ENCODE peak calls at places on chromosomes 3 and 15, in seven cellular contexts. R is heart left ventricle, V is cardiac muscle cell, S is HL-60, I is IMR-90, D is uterus, K is A549. G is an unnamed sample.

GRCh38 chr15:66066439-66066838 is 187.1 kb downstream of the MEGF11 start:
- DNase-seq in S (no peak), I (no peak), V (no peak), K (no peak), D (no peak), R (no peak), G (no peak)

GRCh38 chr3:124221286-124221821 is 229.4 kb upstream of the ROPN1 start:
- DNase-seq in S (no peak), D (no peak), K (no peak), I (peak; percentile 8), R (no peak), V (no peak), G (no peak)

GRCh38 chr3:125512135-125512920 is 7.7 kb downstream of the SNX4 start:
- DNase-seq in S (no peak), V (no peak), R (no peak), D (no peak), I (peak; percentile 57), K (peak; percentile 4), G (no peak)

GRCh38 chr3:174325834-174326705 is 533.1 kb upstream of the NAALADL2 start:
- DNase-seq in D (no peak), K (no peak), S (no peak), I (peak; percentile 63), R (no peak), V (no peak), G (no peak)

GRCh38 chr3:169929830-169930519 is 18.6 kb downstream of the SAMD7 start:
- DNase-seq in I (no peak), D (no peak), S (peak; percentile 50), R (no peak), K (no peak), V (no peak), G (no peak)

GRCh38 chr3:73536952-73537351 is 87.8 kb downstream of the PDZRN3 start:
- DNase-seq in I (no peak), S (no peak), K (no peak), R (no peak), V (no peak), D (peak; percentile 65), G (no peak)

GRCh38 chr3:35305406-35305805 is 333.9 kb upstream of the ARPP21 start:
- DNase-seq in K (no peak), V (no peak), D (no peak), S (no peak), R (no peak), I (no peak), G (no peak)

GRCh38 chr3:141000027-141000663 is 51.0 kb upstream of the SPSB4 start:
- DNase-seq in R (peak; percentile 75), S (peak; percentile 51), V (peak; percentile 82), D (peak; percentile 55), K (peak; percentile 47), I (peak; percentile 42), G (peak; percentile 41)

GRCh38 chr15:63994073-63994600 is 52.1 kb downstream of the DAPK2 start:
- DNase-seq in K (no peak), V (no peak), D (no peak), R (no peak), I (no peak), S (no peak), G (no peak)

GRCh38 chr15:71215126-71215894 is 100.0 kb downstream of the THSD4 start:
- DNase-seq in I (no peak), V (no peak), D (no peak), S (no peak), K (no peak), R (no peak), G (no peak)
- H3K27ac ChIP-seq in I (peak overlapping the region; percentile 12), V (no peak overlapping the region), D (no peak overlapping the region), S (no peak overlapping the region), K (no peak overlapping the region), R (no peak overlapping the region), G (no peak overlapping the region)

GRCh38 chr3:377158-377561 is 180.6 kb downstream of the CHL1 start:
- DNase-seq in S (no peak), I (peak; percentile 63), K (peak; percentile 50), V (peak; percentile 19), D (no peak), R (no peak), G (peak; percentile 13)
- TF ChIP-seq CTCF in S (no peak), I (peak; percentile 57), K (peak; percentile 62), V (peak; percentile 9), D (peak; percentile 44), R (peak; percentile 36), G (peak; percentile 42)

GRCh38 chr3:33439421-33440327 is 531 bp downstream of the UBP1 start:
- DNase-seq in V (peak; percentile 76), S (peak; percentile 52), R (peak; percentile 74), D (peak; percentile 54), K (peak; percentile 54), I (peak; percentile 15), G (no peak)

GRCh38 chr3:33440328-33440577 is at the start of gene UBP1:
- DNase-seq in I (no peak), K (no peak), S (no peak), R (peak; percentile 100), V (no peak), D (no peak), G (no peak)

GRCh38 chr3:33438871-33439270 is 1.3 kb downstream of the UBP1 start:
- DNase-seq in K (no peak), S (no peak), D (no peak), V (no peak), I (peak; percentile 21), R (no peak), G (no peak)

GRCh38 chr3:33438284-33438668 is 1.9 kb downstream of the UBP1 start:
- DNase-seq in V (peak; percentile 12), R (no peak), S (no peak), D (no peak), K (peak; percentile 9), I (peak; percentile 66), G (no peak)

GRCh38 chr3:33437556-33438283 is 2.5 kb downstream of the UBP1 start:
- DNase-seq in D (no peak), V (peak; percentile 35), K (peak; percentile 41), S (no peak), R (no peak), I (peak; percentile 77), G (no peak)
- H3K4me3 ChIP-seq in D (peak overlapping the region; percentile 83), V (peak overlapping the region; percentile 88), K (peak overlapping the region; percentile 79), S (peak overlapping the region; percentile 88), R (peak overlapping the region; percentile 86), I (peak overlapping the region; percentile 73), G (peak overlapping the region; percentile 85)

GRCh38 chr3:49460188-49460885 is 9.7 kb upstream of the DAG1 start:
- DNase-seq in I (no peak), R (peak; percentile 39), D (no peak), S (no peak), K (no peak), V (no peak), G (no peak)

GRCh38 chr3:49462222-49462621 is 7.8 kb upstream of the DAG1 start:
- DNase-seq in I (peak; percentile 67), R (no peak), D (no peak), S (no peak), K (peak; percentile 61), V (no peak), G (no peak)

GRCh38 chr3:49465269-49466034 is 4.6 kb upstream of the DAG1 start:
- DNase-seq in I (no peak), D (no peak), R (peak; percentile 69), S (no peak), K (no peak), V (no peak), G (no peak)

GRCh38 chr3:49461443-49462171 is 8.5 kb upstream of the DAG1 start:
- DNase-seq in I (peak; percentile 57), S (no peak), D (no peak), K (peak; percentile 37), R (peak; percentile 11), V (peak; percentile 58), G (no peak)

GRCh38 chr3:49460956-49461355 is 9.1 kb upstream of the DAG1 start:
- DNase-seq in R (no peak), S (no peak), K (no peak), I (no peak), V (no peak), D (no peak), G (no peak)
- H3K27ac ChIP-seq in R (peak overlapping the region; percentile 43), S (no peak overlapping the region), K (peak overlapping the region; percentile 83), I (no peak overlapping the region), V (peak overlapping the region; percentile 97), D (no peak overlapping the region), G (peak overlapping the region; percentile 46)

GRCh38 chr3:10280177-10280529 is 12.6 kb downstream of the GHRL start:
- DNase-seq in R (no peak), V (no peak), I (no peak), K (peak; percentile 23), S (no peak), D (no peak), G (no peak)
- TF ChIP-seq CTCF in R (no peak), V (peak; percentile 19), I (no peak), K (no peak), S (no peak), D (no peak), G (no peak)

GRCh38 chr3:181712190-181712504 is 422 bp downstream of the SOX2 start:
- DNase-seq in V (no peak), D (no peak), I (no peak), K (no peak), R (no peak), S (no peak), G (no peak)

GRCh38 chr3:181713300-181713647 is 1.5 kb downstream of the SOX2 start:
- DNase-seq in D (no peak), S (no peak), I (no peak), K (no peak), R (no peak), V (no peak), G (no peak)

GRCh38 chr3:181713673-181714270 is 2.0 kb downstream of the SOX2 start:
- DNase-seq in S (no peak), V (no peak), R (no peak), D (no peak), K (no peak), I (no peak), G (no peak)

GRCh38 chr3:181711325-181712135 is at the start of gene SOX2:
- DNase-seq in V (peak; percentile 86), K (peak; percentile 91), D (no peak), S (no peak), I (peak; percentile 4), R (peak; percentile 73), G (no peak)

DNA sequence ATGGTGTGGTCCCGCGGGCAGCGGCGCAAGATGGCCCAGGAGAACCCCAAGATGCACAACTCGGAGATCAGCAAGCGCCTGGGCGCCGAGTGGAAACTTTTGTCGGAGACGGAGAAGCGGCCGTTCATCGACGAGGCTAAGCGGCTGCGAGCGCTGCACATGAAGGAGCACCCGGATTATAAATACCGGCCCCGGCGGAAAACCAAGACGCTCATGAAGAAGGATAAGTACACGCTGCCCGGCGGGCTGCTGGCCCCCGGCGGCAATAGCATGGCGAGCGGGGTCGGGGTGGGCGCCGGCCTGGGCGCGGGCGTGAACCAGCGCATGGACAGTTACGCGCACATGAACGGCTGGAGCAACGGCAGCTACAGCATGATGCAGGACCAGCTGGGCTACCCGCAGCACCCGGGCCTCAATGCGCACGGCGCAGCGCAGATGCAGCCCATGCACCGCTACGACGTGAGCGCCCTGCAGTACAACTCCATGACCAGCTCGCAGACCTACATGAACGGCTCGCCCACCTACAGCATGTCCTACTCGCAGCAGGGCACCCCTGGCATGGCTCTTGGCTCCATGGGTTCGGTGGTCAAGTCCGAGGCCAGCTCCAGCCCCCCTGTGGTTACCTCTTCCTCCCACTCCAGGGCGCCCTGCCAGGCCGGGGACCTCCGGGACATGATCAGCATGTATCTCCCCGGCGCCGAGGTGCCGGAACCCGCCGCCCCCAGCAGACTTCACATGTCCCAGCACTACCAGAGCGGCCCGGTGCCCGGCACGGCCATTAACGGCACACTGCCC is 977 bp downstream of the SOX2 start:
- DNase-seq in R (no peak), I (no peak), S (no peak), V (no peak), D (no peak), K (peak; percentile 58), G (no peak)
- H3K4me3 ChIP-seq in R (peak overlapping the region; percentile 30), I (no peak overlapping the region), S (no peak overlapping the region), V (peak overlapping the region; percentile 30), D (no peak overlapping the region), K (peak overlapping the region; percentile 53), G (peak overlapping the region; percentile 42)